ENCODE peak calls at places on chromosomes 3 and 15, in five cellular contexts. Z is IMR-90; S is stimulated activated CD8-positive, alpha-beta memory T cell treated with anti-CD3 and anti-CD28 coated beads, Interleukin-12 subunit alpha, Interleukin-12 subunit beta, amount 100 ng/mL, for 1 hour; P is head of caudate nucleus; D is non-pigmented ciliary epithelial cell. V is an unnamed sample.

GRCh38 chr3:128623762-128624176 is 26.8 kb downstream of the RPN1 start:
- DNase-seq in Z (peak; percentile 85), S (no peak), P (no peak), D (peak; percentile 71), V (no peak)

GRCh38 chr15:36370735-36371115 is 208.7 kb upstream of the CDIN1 start:
- DNase-seq in Z (peak; percentile 88), S (no peak), P (no peak), D (peak; percentile 80), V (no peak)

GRCh38 chr15:100602822-100603393 is 519 bp downstream of the ASB7 start:
- DNase-seq in Z (peak; percentile 20), S (no peak), P (no peak), D (no peak), V (no peak)

GRCh38 chr15:25611603-25612002 is 172.8 kb upstream of the UBE3A start:
- DNase-seq in Z (peak; percentile 1), S (no peak), P (no peak), D (no peak), V (no peak)

GRCh38 chr3:111768571-111769100 is 90.4 kb upstream of the PHLDB2 start:
- DNase-seq in Z (peak; percentile 91), S (no peak), P (no peak), D (peak; percentile 95), V (no peak)

GRCh38 chr3:78604328-78604727 is 1163.5 kb downstream of the ROBO1 start:
- DNase-seq in Z (peak; percentile 80), S (no peak), P (no peak), D (peak; percentile 91), V (no peak)

GRCh38 chr15:99253381-99254090 is 2.3 kb downstream of the LRRC28 start:
- DNase-seq in Z (peak; percentile 61), S (no peak), P (no peak), D (no peak), V (no peak)

GRCh38 chr3:139123377-139124095 is 78.8 kb upstream of the PRR23C start:
- DNase-seq in Z (no peak), S (no peak), P (no peak), D (no peak), V (no peak)

GRCh38 chr3:184562146-184562861 is 719 bp downstream of the EPHB3 start:
- DNase-seq in Z (no peak), S (no peak), P (no peak), D (no peak), V (peak; percentile 64)

GRCh38 chr15:92733934-92734521 is 78.5 kb upstream of the FAM174B start:
- DNase-seq in Z (peak; percentile 11), S (no peak), P (peak; percentile 41), D (no peak), V (peak; percentile 34)

GRCh38 chr3:197737319-197737649 is 580 bp upstream of the RUBCN start:
- DNase-seq in Z (no peak), S (no peak), P (no peak), D (no peak), V (no peak)

GRCh38 chr3:143433787-143434378 is 314.3 kb downstream of the CHST2 start:
- DNase-seq in Z (no peak), S (no peak), P (no peak), D (no peak), V (no peak)

GRCh38 chr3:41460736-41461135 is 261.4 kb downstream of the CTNNB1 start:
- DNase-seq in Z (no peak), S (no peak), P (no peak), D (no peak), V (no peak)

GRCh38 chr3:196284396-196284795 is 3.1 kb downstream of the PCYT1A start:
- DNase-seq in Z (peak; percentile 37), S (no peak), P (no peak), D (no peak), V (no peak)

GRCh38 chr3:52820741-52821140 is 9.7 kb downstream of the ITIH4 start:
- DNase-seq in Z (peak; percentile 6), S (no peak), P (no peak), D (no peak), V (no peak)

GRCh38 chr15:63198315-63198714 is 8.9 kb downstream of the RAB8B start:
- DNase-seq in Z (peak; percentile 54), S (no peak), P (no peak), D (no peak), V (no peak)

GRCh38 chr3:195147649-195148121 is 123.3 kb downstream of the XXYLT1 start:
- DNase-seq in Z (peak; percentile 62), S (no peak), P (no peak), D (no peak), V (peak; percentile 63)

GRCh38 chr3:28124882-28125281 is 116.5 kb upstream of the CMC1 start:
- DNase-seq in Z (no peak), S (no peak), P (no peak), D (no peak), V (no peak)

GRCh38 chr15:70936326-70936725 is 43.7 kb downstream of the LRRC49 start:
- DNase-seq in Z (peak; percentile 21), S (no peak), P (peak; percentile 26), D (no peak), V (no peak)

GRCh38 chr15:80875568-80875967 is 96.4 kb downstream of the CEMIP start:
- DNase-seq in Z (no peak), S (no peak), P (peak; percentile 73), D (no peak), V (peak; percentile 63)

GRCh38 chr15:34969340-34970097 is at the start of gene AQR:
- DNase-seq in Z (peak; percentile 98), S (peak; percentile 83), P (peak; percentile 99), D (peak; percentile 91), V (peak; percentile 95)

GRCh38 chr3:117526485-117527079 is 817.0 kb downstream of the TUSC7 start:
- DNase-seq in Z (peak; percentile 55), S (no peak), P (peak; percentile 61), D (no peak), V (no peak)

GRCh38 chr15:44157679-44158078 is 37.4 kb downstream of the FRMD5 start:
- DNase-seq in Z (peak; percentile 96), S (no peak), P (no peak), D (peak; percentile 93), V (no peak)

V was measured in heart left ventricle.